ENCODE peak calls at places on chromosomes 2 and 18, in ten cellular contexts. F, T, K, S, N, P, A, R, X and L are unnamed samples.
A peak's percentile ranks its signal among the peaks of the same experiment; 100 is the strongest.

GRCh38 chr2:148007219-148007900 is 13.2 kb downstream of the ORC4 start:
- DNase-seq in F (no peak), T (no peak), K (no peak), S (no peak), N (no peak), P (no peak), A (no peak), R (no peak), X (no peak), L (no peak)

GRCh38 chr18:24342347-24342746 is 55.3 kb downstream of the OSBPL1A start:
- DNase-seq in F (no peak), T (peak; percentile 21), K (no peak), S (no peak), N (no peak), P (no peak), A (no peak), R (no peak), X (no peak), L (no peak)

GRCh38 chr2:1867141-1867540 is 122.8 kb upstream of the PXDN start:
- DNase-seq in F (no peak), T (no peak), K (no peak), S (no peak), N (no peak), P (no peak), A (no peak), R (no peak), X (no peak), L (no peak)

GRCh38 chr2:197078535-197078934 is 152.0 kb upstream of the PGAP1 start:
- DNase-seq in F (no peak), T (no peak), K (no peak), S (no peak), N (no peak), P (no peak), A (no peak), R (no peak), X (no peak), L (no peak)

GRCh38 chr2:85678384-85678783 is 10.4 kb upstream of the SFTPB start:
- DNase-seq in F (peak; percentile 72), T (no peak), K (no peak), S (no peak), N (no peak), P (no peak), A (no peak), R (no peak), X (no peak), L (no peak)

GRCh38 chr2:211367252-211367651 is 810.9 kb downstream of the CPS1 start:
- DNase-seq in F (no peak), T (no peak), K (no peak), S (no peak), N (no peak), P (no peak), A (no peak), R (no peak), X (no peak), L (no peak)

GRCh38 chr2:3670376-3670775 is 12.4 kb downstream of the ALLC start:
- DNase-seq in F (no peak), T (no peak), K (no peak), S (no peak), N (no peak), P (no peak), A (no peak), R (no peak), X (no peak), L (no peak)

GRCh38 chr18:57030417-57030816 is 116.5 kb upstream of the BOD1L2 start:
- DNase-seq in F (no peak), T (no peak), K (no peak), S (no peak), N (no peak), P (no peak), A (no peak), R (no peak), X (no peak), L (no peak)

GRCh38 chr2:53131416-53131815 is 636.2 kb upstream of the CHAC2 start:
- DNase-seq in F (no peak), T (no peak), K (no peak), S (no peak), N (peak; percentile 22), P (peak; percentile 2), A (no peak), R (no peak), X (peak; percentile 56), L (no peak)

GRCh38 chr18:68072744-68073143 is 556.2 kb upstream of the DSEL start:
- DNase-seq in F (no peak), T (no peak), K (no peak), S (no peak), N (no peak), P (no peak), A (no peak), R (no peak), X (no peak), L (no peak)

GRCh38 chr2:72722492-72723090 is 103.2 kb downstream of the EXOC6B start:
- DNase-seq in F (no peak), T (peak; percentile 41), K (no peak), S (no peak), N (peak; percentile 71), P (no peak), A (no peak), R (no peak), X (peak; percentile 59), L (no peak)

GRCh38 chr2:110105608-110106467 is 9.8 kb downstream of the MALL start:
- DNase-seq in F (no peak), T (no peak), K (no peak), S (peak; percentile 94), N (no peak), P (peak; percentile 92), A (no peak), R (no peak), X (peak; percentile 77), L (no peak)

GRCh38 chr2:129827251-129827894 is 152.1 kb upstream of the RAB6C start:
- DNase-seq in F (no peak), T (no peak), K (no peak), S (peak; percentile 14), N (peak; percentile 76), P (no peak), A (peak; percentile 13), R (no peak), X (no peak), L (no peak)

GRCh38 chr18:12308386-12309100 is 502 bp downstream of the TUBB6 start:
- DNase-seq in F (peak; percentile 77), T (peak; percentile 71), K (peak; percentile 91), S (peak; percentile 71), N (peak; percentile 78), P (peak; percentile 43), A (no peak), R (peak; percentile 87), X (peak; percentile 99), L (peak; percentile 46)

GRCh38 chr2:118846667-118847446 is 591 bp downstream of the EN1 start:
- DNase-seq in F (no peak), T (no peak), K (peak; percentile 57), S (no peak), N (peak; percentile 53), P (peak; percentile 43), A (no peak), R (no peak), X (peak; percentile 83), L (no peak)
- H3K4me3 ChIP-seq in F (no peak overlapping the region), T (peak overlapping the region; percentile 22), K (peak overlapping the region; percentile 67), S (no peak overlapping the region), N (no peak overlapping the region), P (peak overlapping the region; percentile 57), A (no peak overlapping the region), R (no peak overlapping the region), X (peak overlapping the region; percentile 86), L (no peak overlapping the region)

GRCh38 chr2:98702896-98703620 is 27.9 kb downstream of the MGAT4A start:
- DNase-seq in F (no peak), T (no peak), K (no peak), S (no peak), N (no peak), P (no peak), A (no peak), R (no peak), X (no peak), L (no peak)
- H3K27ac ChIP-seq in F (no peak overlapping the region), T (no peak overlapping the region), K (peak overlapping the region; percentile 85), S (peak overlapping the region; percentile 58), N (no peak overlapping the region), P (no peak overlapping the region), A (no peak overlapping the region), R (peak overlapping the region; percentile 0), X (no peak overlapping the region), L (no peak overlapping the region)

DNA sequence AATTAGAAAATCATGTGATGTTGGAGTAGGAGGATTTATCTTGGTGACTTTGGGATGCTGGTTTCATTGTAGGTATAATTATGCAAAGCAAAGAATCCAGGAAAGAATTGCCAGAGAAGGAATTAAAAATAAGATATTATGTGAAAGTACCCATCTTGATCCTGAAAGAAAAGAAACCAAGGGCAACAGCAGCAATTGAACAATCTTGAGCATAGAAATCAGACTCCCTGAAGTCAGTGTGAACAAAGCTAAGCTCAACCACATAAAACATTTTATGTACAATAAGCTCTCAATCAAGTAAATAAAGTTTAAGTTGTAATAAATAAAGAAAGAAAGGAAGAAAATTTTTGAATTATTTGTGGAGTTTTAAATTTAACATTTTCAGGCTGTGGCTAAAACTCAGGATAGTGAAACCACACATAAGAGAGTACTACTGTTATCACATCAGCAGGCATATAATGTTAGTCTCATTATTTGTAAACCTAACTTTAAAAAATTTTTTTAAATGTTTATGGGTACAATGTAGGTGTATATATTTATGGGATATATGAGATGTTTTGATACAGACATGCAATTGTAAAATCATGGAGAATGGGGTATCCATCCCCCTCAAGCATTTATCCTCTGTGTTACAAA is 32.8 kb upstream of the GPR55 start:
- DNase-seq in F (no peak), T (no peak), K (no peak), S (no peak), N (no peak), P (no peak), A (no peak), R (no peak), X (no peak), L (no peak)
- H3K4me3 ChIP-seq in F (no peak overlapping the region), T (peak overlapping the region; percentile 50), K (peak overlapping the region; percentile 47), S (no peak overlapping the region), N (no peak overlapping the region), P (peak overlapping the region; percentile 43), A (peak overlapping the region; percentile 9), R (peak overlapping the region; percentile 24), X (peak overlapping the region; percentile 61), L (no peak overlapping the region)

DNA sequence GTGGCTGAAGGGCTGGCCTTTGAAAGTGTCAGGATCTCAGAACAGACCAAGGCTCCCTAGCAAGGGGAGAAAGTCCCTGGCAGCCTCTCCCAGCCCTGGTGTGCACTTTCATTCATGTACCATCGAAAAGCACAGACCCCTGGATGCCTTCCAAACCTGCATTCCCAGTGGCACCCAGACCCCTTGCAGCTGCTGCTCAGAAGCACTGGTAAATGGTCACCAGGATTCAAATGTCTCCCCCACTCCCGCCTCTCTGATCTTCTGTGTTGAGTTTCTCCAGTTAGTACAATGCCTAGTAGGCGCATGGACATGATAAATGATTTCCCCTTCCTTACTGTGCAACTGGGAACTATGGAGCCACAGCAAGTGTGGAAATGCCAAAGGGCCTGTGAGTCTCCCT is 180.0 kb downstream of the GLI2 start:
- DNase-seq in F (no peak), T (no peak), K (peak; percentile 23), S (no peak), N (no peak), P (no peak), A (no peak), R (no peak), X (peak; percentile 9), L (no peak)
- H3K27ac ChIP-seq in F (peak overlapping the region; percentile 69), T (peak overlapping the region; percentile 65), K (no peak overlapping the region), S (no peak overlapping the region), N (no peak overlapping the region), P (peak overlapping the region; percentile 95), A (no peak overlapping the region), R (peak overlapping the region; percentile 7), X (peak overlapping the region; percentile 75), L (no peak overlapping the region)

GRCh38 chr2:60520917-60521539 is 32.4 kb downstream of the BCL11A start:
- DNase-seq in F (no peak), T (no peak), K (no peak), S (no peak), N (no peak), P (no peak), A (no peak), R (peak; percentile 64), X (no peak), L (no peak)
- H3K4me3 ChIP-seq in F (no peak overlapping the region), T (no peak overlapping the region), K (no peak overlapping the region), S (no peak overlapping the region), N (no peak overlapping the region), P (no peak overlapping the region), A (no peak overlapping the region), R (no peak overlapping the region), X (no peak overlapping the region), L (no peak overlapping the region)